ENCODE peak calls at places on chromosomes 12 and 14, in four cellular contexts. One of them, this sample, is unnamed.

GRCh38 chr12:54161481-54162437 is 27.0 kb downstream of the SMUG1 start:
- DNase-seq in heart left ventricle: no peak
- DNase-seq in mucosa of descending colon: no peak
- DNase-seq in heart right ventricle: no peak
- DNase-seq in this sample: no peak

GRCh38 chr12:39723831-39724230 is 104.2 kb upstream of the ABCD2 start:
- DNase-seq in heart left ventricle: no peak
- DNase-seq in mucosa of descending colon: no peak
- DNase-seq in heart right ventricle: no peak
- DNase-seq in this sample: peak; percentile 11

GRCh38 chr12:295132-295531 is 32.5 kb upstream of the SLC6A13 start:
- DNase-seq in heart left ventricle: no peak
- DNase-seq in mucosa of descending colon: no peak
- DNase-seq in heart right ventricle: no peak
- DNase-seq in this sample: no peak

GRCh38 chr14:34372766-34373165 is 89.3 kb downstream of the SPTSSA start:
- DNase-seq in heart left ventricle: no peak
- DNase-seq in mucosa of descending colon: no peak
- DNase-seq in heart right ventricle: no peak
- DNase-seq in this sample: no peak

GRCh38 chr12:125871811-125872594 is 806.8 kb downstream of the AACS start:
- DNase-seq in heart left ventricle: peak; percentile 41
- DNase-seq in mucosa of descending colon: no peak
- DNase-seq in heart right ventricle: peak; percentile 54
- DNase-seq in this sample: no peak

GRCh38 chr12:32033411-32033810 is 73.2 kb upstream of the BICD1 start:
- DNase-seq in heart left ventricle: no peak
- DNase-seq in mucosa of descending colon: no peak
- DNase-seq in heart right ventricle: no peak
- DNase-seq in this sample: no peak

GRCh38 chr12:122841544-122842321 is 6.5 kb downstream of the HIP1R start:
- DNase-seq in heart left ventricle: no peak
- DNase-seq in mucosa of descending colon: peak; percentile 17
- DNase-seq in heart right ventricle: no peak
- DNase-seq in this sample: no peak

GRCh38 chr12:15227004-15227679 is 5.9 kb upstream of the RERG start:
- DNase-seq in heart left ventricle: peak; percentile 16
- DNase-seq in mucosa of descending colon: peak; percentile 36
- DNase-seq in heart right ventricle: no peak
- DNase-seq in this sample: peak; percentile 27

GRCh38 chr12:58424735-58425379 is 483.5 kb downstream of the ATP23 start:
- DNase-seq in heart left ventricle: no peak
- DNase-seq in mucosa of descending colon: no peak
- DNase-seq in heart right ventricle: no peak
- DNase-seq in this sample: peak; percentile 5

GRCh38 chr14:25518347-25518746 is 468.4 kb upstream of the STXBP6 start:
- DNase-seq in heart left ventricle: no peak
- DNase-seq in mucosa of descending colon: no peak
- DNase-seq in heart right ventricle: no peak
- DNase-seq in this sample: no peak

GRCh38 chr12:50597200-50598195 is 92.7 kb downstream of the DIP2B start:
- DNase-seq in heart left ventricle: no peak
- DNase-seq in mucosa of descending colon: no peak
- DNase-seq in heart right ventricle: no peak
- DNase-seq in this sample: peak; percentile 33

GRCh38 chr12:108744021-108744897 is 12.9 kb upstream of the CORO1C start:
- DNase-seq in heart left ventricle: no peak
- DNase-seq in mucosa of descending colon: no peak
- DNase-seq in heart right ventricle: no peak
- DNase-seq in this sample: no peak

GRCh38 chr12:82625523-82625922 is 61.2 kb upstream of the TMTC2 start:
- DNase-seq in heart left ventricle: no peak
- DNase-seq in mucosa of descending colon: no peak
- DNase-seq in heart right ventricle: no peak
- DNase-seq in this sample: no peak

GRCh38 chr12:28611115-28611435 is 420.8 kb downstream of the CCDC91 start:
- DNase-seq in heart left ventricle: no peak
- DNase-seq in mucosa of descending colon: no peak
- DNase-seq in heart right ventricle: no peak
- DNase-seq in this sample: peak; percentile 19

GRCh38 chr14:100103261-100104005 is 38.2 kb downstream of the EVL start:
- DNase-seq in heart left ventricle: peak; percentile 56
- DNase-seq in mucosa of descending colon: no peak
- DNase-seq in heart right ventricle: peak; percentile 57
- DNase-seq in this sample: no peak

GRCh38 chr12:121578230-121579189 is 2.3 kb downstream of the KDM2B start:
- DNase-seq in heart left ventricle: no peak
- DNase-seq in mucosa of descending colon: peak; percentile 63
- DNase-seq in heart right ventricle: no peak
- DNase-seq in this sample: no peak

This sample was measured in NCI-H460.